ENCODE peak calls at places on chromosomes 6 and 20, in five cellular contexts. F is heart left ventricle, Q is sigmoid colon, W is stomach, A is K562. Y is an unnamed sample.

GRCh38 chr20:44594730-44595129 is 12.4 kb downstream of the PKIG start:
- DNase-seq in F (no peak), Q (no peak), W (no peak), A (peak), Y (peak)

GRCh38 chr20:24795444-24795843 is 153.6 kb upstream of the CST7 start:
- DNase-seq in F (no peak), Q (no peak), W (no peak), A (no peak), Y (peak)

GRCh38 chr20:40506567-40506966 is 182.5 kb downstream of the MAFB start:
- DNase-seq in F (peak), Q (peak), W (peak), A (peak), Y (peak)

GRCh38 chr20:49567421-49568256 is at the start of gene PTGIS:
- DNase-seq in F (no peak), Q (peak), W (peak), A (no peak), Y (no peak)

GRCh38 chr6:26272171-26272631 is 92.8 kb upstream of the BTN3A2 start:
- DNase-seq in F (peak), Q (peak), W (peak), A (no peak), Y (no peak)

GRCh38 chr6:122663981-122664380 is 53.8 kb downstream of the PKIB start:
- DNase-seq in F (no peak), Q (no peak), W (no peak), A (peak), Y (no peak)

GRCh38 chr6:131789219-131789618 is 18.6 kb upstream of the ENPP1 start:
- DNase-seq in F (no peak), Q (no peak), W (no peak), A (no peak), Y (no peak)

GRCh38 chr20:611047-611842 is 1.1 kb upstream of the TCF15 start:
- DNase-seq in F (no peak), Q (no peak), W (no peak), A (no peak), Y (no peak)

DNA sequence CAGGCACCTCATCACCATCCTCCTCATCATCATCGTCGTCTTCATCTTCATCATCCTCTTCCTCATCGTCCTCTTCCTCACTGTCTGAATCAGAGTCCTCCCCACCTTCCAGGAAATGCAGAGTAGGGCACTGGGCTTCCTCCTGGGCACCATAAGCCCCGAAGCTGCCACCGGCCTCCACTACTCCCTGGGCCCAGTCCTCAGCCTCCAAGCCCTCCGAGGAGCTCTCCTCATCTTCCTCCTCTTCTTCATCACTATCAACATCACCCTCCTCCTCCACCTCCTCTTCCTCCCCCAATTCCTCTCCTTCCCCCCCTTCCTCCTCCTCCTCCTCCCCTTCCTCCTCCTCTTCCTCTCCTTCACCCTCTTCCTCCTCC is 1.7 kb downstream of the CENPB start:
- DNase-seq in F (no peak), Q (no peak), W (no peak), A (no peak), Y (no peak)
- TF ChIP-seq POLR2A in F (no peak), Q (no peak), W (no peak), A (no peak), Y (no peak)

GRCh38 chr6:33417127-33417902 is 592 bp downstream of the CUTA start:
- DNase-seq in F (no peak), Q (no peak), W (no peak), A (peak), Y (peak)

GRCh38 chr6:33415831-33416230 is 2.1 kb downstream of the CUTA start:
- DNase-seq in F (no peak), Q (no peak), W (no peak), A (no peak), Y (no peak)

GRCh38 chr6:33414592-33415271 is 3.2 kb downstream of the CUTA start:
- DNase-seq in F (no peak), Q (no peak), W (no peak), A (peak), Y (no peak)

GRCh38 chr6:33417903-33418689 is at the start of gene CUTA:
- DNase-seq in F (peak), Q (peak), W (peak), A (peak), Y (peak)

DNA sequence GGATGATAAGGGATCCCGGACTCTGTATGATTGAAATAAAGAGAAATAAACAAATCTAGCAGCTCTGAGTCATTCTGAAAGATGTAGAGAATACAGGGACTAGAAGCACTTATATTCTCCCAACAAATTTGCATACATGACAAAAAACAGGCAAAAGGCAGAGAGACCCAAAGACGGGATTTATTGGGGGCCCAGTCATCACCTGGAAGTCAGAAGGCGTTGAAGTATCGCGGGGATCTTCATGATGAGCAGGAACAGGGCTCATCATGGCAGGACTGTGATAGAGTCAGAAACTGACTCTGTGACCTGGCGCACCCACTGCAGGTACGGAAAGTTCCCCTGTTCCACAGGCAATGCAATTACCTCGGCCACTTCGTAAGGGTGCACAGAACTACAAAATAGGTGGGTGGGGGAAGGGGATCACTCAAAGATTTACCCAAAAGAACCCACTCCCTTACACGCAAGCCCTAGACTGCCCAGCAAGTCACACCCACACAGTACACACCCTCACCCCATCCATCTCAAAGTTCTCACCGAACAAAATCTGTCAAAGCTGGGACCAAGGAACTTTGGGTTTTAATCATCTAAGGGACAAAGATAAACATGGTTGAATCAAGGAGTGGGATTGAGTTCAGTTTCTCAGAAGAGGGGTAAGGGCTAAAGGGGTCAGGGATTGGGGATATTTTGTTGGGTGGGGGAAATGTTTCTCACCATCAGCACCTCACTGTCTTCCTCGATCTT is 1.4 kb downstream of the CUTA start:
- DNase-seq in F (no peak), Q (no peak), W (no peak), A (no peak), Y (no peak)
- TF ChIP-seq POLR2A in F (no peak), Q (no peak), W (no peak), A (no peak), Y (no peak)

GRCh38 chr20:41617931-41618806 is at the start of gene CHD6:
- DNase-seq in F (peak), Q (peak), W (peak), A (peak), Y (peak)
- TF ChIP-seq POLR2A in F (no peak), Q (no peak), W (no peak), A (peak), Y (no peak)

DNA sequence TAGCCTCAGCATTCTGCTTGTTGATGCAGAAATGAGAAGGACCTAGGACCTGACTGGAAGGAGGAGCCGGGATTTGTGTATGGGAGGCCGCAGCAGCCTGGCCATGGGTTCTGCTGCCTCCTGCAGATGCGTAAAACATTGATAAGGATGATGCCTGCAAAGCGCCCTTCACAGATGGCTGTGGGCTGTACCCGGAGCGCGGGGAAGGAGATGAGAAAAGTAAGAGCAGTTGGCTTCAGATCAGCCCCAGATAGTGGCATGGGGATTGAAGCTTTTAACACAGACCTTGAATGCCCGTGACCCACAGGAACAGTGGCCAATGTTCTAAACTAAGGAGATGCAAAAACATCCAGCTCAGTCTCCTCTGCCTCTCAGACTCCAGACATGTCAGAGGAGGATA is 136.4 kb upstream of the KCNG1 start:
- DNase-seq in F (no peak), Q (no peak), W (no peak), A (no peak), Y (no peak)
- TF ChIP-seq POLR2A in F (no peak), Q (no peak), W (no peak), A (no peak), Y (no peak)

GRCh38 chr6:12656841-12657435 is 59.6 kb upstream of the PHACTR1 start:
- DNase-seq in F (no peak), Q (no peak), W (no peak), A (no peak), Y (no peak)

GRCh38 chr6:12654526-12654925 is 62.0 kb upstream of the PHACTR1 start:
- DNase-seq in F (no peak), Q (no peak), W (no peak), A (no peak), Y (no peak)

GRCh38 chr6:12657884-12658283 is 58.7 kb upstream of the PHACTR1 start:
- DNase-seq in F (no peak), Q (no peak), W (no peak), A (no peak), Y (no peak)

GRCh38 chr6:12653396-12653910 is 63.1 kb upstream of the PHACTR1 start:
- DNase-seq in F (no peak), Q (no peak), W (no peak), A (no peak), Y (no peak)

GRCh38 chr6:12654107-12654506 is 62.5 kb upstream of the PHACTR1 start:
- DNase-seq in F (no peak), Q (no peak), W (no peak), A (no peak), Y (no peak)
- TF ChIP-seq POLR2A in F (no peak), Q (no peak), W (no peak), A (no peak), Y (no peak)

DNA sequence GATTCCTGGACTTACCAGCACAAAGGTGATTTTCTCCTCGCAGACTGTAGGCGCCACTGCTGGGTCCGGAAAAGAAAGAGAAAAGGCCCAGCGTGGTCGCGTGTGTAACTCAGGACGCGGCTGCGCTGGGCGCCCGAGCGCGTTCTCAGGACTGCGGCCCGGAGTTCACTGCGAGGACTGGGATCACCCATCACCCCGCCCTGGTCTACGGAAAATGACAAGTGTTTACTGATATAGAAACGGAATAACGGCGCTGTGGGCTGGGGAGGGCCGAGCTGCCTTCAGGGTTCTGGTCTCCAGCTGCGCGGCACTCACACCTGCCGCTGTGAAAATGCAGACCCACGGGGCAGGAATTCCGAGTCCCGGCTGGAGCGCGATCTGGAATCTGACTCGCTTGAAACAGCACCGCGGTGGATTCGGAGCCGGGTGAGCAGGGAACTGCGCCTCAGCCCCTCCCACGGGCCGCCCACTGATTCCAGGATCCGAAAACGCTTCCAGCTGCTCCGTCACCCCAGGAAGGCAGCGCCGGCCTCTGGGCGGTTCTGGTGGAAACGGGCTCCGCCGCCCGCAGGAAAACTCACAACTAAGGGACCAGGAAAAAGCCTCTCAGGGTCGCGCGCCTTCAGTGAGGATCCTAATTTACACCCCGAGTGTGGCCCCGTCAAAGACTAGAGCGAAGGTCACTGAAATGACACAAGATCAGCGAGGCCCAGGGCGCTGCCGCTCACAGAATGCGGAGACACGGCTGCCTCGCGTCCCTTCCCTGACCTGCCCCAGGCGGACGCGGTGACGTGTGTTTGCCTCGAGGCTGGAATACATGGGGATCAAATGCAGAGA is 34.5 kb downstream of the HLA-A start:
- DNase-seq in F (peak), Q (peak), W (peak), A (peak), Y (peak)
- TF ChIP-seq POLR2A in F (no peak), Q (peak), W (peak), A (peak), Y (peak)

DNA sequence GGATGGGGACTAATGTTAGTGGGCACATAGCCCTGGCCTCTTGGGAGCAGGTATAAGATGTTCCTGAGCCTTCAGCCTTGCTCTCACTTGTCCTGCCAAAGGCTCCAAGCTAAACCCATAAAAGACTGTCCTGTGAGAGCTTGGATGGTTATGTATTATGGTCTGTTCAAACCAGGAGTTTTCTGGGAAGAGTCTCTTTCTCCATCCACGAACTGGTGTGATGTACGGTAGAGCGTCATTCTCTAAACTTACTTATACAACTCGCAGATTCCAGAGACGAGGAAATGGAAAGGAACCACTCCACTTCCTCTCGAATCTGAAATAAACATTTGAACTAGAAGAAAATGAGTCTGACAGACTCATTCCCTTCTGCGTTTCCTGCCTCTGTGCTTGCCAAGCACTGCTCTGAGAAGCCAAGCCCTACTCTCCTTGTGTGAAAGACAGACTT is 5.3 kb downstream of the SOBP start:
- DNase-seq in F (peak), Q (peak), W (no peak), A (no peak), Y (no peak)
- TF ChIP-seq POLR2A in F (no peak), Q (no peak), W (no peak), A (no peak), Y (no peak)

DNA sequence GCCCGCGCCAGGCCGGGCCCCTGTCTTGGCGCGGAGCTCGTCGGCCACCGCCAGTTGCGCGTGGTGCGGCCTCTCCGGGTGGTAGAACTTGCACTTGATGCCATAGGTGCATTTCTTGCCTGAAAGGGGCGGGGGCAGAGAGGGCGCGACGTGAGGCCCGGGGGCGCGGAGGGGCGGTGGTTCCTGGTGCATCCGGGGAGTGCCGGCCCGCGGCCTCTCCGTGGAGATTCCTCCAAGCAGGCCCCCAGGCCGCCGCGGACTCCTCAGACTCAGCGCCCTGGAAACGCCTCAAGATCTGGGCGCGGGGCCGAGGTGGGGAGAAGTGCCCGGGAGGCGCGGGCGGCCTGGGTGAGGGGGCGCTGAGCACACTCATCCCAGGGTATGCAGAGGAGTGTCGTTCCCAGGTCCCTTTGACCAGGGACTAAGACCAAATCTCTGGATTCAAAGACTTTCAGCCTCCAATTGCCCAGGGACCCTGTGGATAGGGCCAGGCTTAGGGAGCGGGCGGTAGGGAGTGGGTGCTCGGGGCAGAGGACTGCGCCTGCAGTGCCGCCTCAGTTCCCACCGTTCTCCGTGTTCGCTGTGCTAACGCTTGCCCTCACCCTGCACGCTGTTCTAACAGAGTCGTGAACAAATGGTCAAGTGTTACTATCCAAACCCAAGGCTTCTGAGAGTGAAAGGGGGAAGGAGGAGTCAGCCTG is 33.3 kb downstream of the ZC3H12D start:
- DNase-seq in F (no peak), Q (no peak), W (no peak), A (no peak), Y (no peak)
- TF ChIP-seq POLR2A in F (no peak), Q (no peak), W (no peak), A (no peak), Y (no peak)

GRCh38 chr20:47030271-47030810 is 135.7 kb downstream of the EYA2 start:
- DNase-seq in F (no peak), Q (no peak), W (no peak), A (no peak), Y (no peak)

GRCh38 chr20:47031028-47031427 is 136.4 kb downstream of the EYA2 start:
- DNase-seq in F (no peak), Q (no peak), W (no peak), A (no peak), Y (no peak)

GRCh38 chr20:47028487-47028886 is 133.8 kb downstream of the EYA2 start:
- DNase-seq in F (no peak), Q (no peak), W (no peak), A (no peak), Y (no peak)

GRCh38 chr20:47031821-47032220 is 137.2 kb downstream of the EYA2 start:
- DNase-seq in F (no peak), Q (no peak), W (no peak), A (no peak), Y (no peak)

DNA sequence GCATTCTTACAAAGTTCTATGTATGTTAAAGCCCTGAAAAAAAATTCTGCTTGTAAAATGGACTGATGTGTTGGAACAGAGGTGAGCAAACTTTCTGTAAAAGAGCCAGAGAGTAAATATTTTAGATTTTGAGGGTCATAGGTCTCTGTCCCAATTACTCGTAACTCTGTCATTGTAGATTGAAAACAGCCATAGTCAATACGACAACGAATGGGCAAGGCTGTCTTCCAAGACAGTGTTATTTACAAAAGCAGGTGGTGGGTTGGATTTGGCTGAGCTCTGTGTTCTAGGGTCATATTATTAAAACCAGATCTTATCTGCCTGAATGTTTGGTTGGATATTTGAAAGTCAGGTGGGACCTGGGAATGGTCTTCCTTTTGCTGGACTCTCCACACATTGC is 135.2 kb downstream of the EYA2 start:
- DNase-seq in F (no peak), Q (no peak), W (no peak), A (no peak), Y (no peak)
- TF ChIP-seq POLR2A in F (no peak), Q (no peak), W (no peak), A (no peak), Y (no peak)